ENCODE peak calls at places on chromosomes 3 and 15, in ten cellular contexts. I is left ventricle myocardium inferior; P is RPMI8226; E is left ventricle myocardium superior; Z is HTR-8/SVneo; F is RCC 7860; O is activated T-cell treated with anti-CD3 and anti-CD28 coated beads, Interleukin-2, amount 50 U/mL, for 72 hours; M is GM23248; G is NCI-H774; V is Panc1. S is an unnamed sample.

GRCh38 chr3:167520656-167521360 is 47.0 kb upstream of the SERPINI2 start:
- DNase-seq in I (no peak), P (no peak), E (no peak), Z (no peak), F (no peak), O (no peak), M (no peak), G (no peak), V (no peak), S (no peak)

GRCh38 chr3:9503283-9503682 is 50.3 kb downstream of the LHFPL4 start:
- DNase-seq in I (peak; percentile 68), P (peak; percentile 75), E (peak; percentile 79), Z (peak; percentile 83), F (peak; percentile 25), O (peak; percentile 72), M (peak; percentile 55), G (peak; percentile 42), V (peak; percentile 62), S (peak; percentile 30)

GRCh38 chr3:116000315-116000714 is 377.0 kb downstream of the GAP43 start:
- DNase-seq in I (no peak), P (no peak), E (no peak), Z (no peak), F (peak; percentile 97), O (no peak), M (peak; percentile 97), G (no peak), V (peak; percentile 58), S (no peak)

GRCh38 chr3:65878831-65879230 is 159.9 kb downstream of the MAGI1 start:
- DNase-seq in I (no peak), P (no peak), E (no peak), Z (no peak), F (no peak), O (no peak), M (no peak), G (no peak), V (no peak), S (no peak)

GRCh38 chr15:34437687-34438086 is at the start of gene GOLGA8A:
- DNase-seq in I (peak; percentile 61), P (peak; percentile 86), E (peak; percentile 82), Z (peak; percentile 66), F (peak; percentile 72), O (peak; percentile 85), M (peak; percentile 85), G (peak; percentile 79), V (peak; percentile 70), S (peak; percentile 17)

GRCh38 chr3:71243230-71243629 is 340.3 kb downstream of the FOXP1 start:
- DNase-seq in I (no peak), P (no peak), E (no peak), Z (no peak), F (no peak), O (no peak), M (no peak), G (no peak), V (no peak), S (no peak)

GRCh38 chr3:129016366-129016724 is 15.2 kb downstream of the EFCC1 start:
- DNase-seq in I (no peak), P (peak; percentile 80), E (no peak), Z (no peak), F (no peak), O (peak; percentile 65), M (no peak), G (peak; percentile 83), V (no peak), S (no peak)

GRCh38 chr3:132563409-132564074 is 33.5 kb upstream of the ACKR4 start:
- DNase-seq in I (no peak), P (no peak), E (no peak), Z (no peak), F (no peak), O (no peak), M (no peak), G (no peak), V (no peak), S (no peak)

GRCh38 chr3:189921770-189922169 is 198.9 kb downstream of the P3H2 start:
- DNase-seq in I (no peak), P (no peak), E (no peak), Z (no peak), F (no peak), O (no peak), M (no peak), G (no peak), V (no peak), S (no peak)

GRCh38 chr3:143977326-143978262 is 6.0 kb downstream of the DIPK2A start:
- DNase-seq in I (no peak), P (peak; percentile 44), E (no peak), Z (no peak), F (no peak), O (no peak), M (peak; percentile 17), G (no peak), V (no peak), S (no peak)

GRCh38 chr3:36919439-36920160 is 25.3 kb downstream of the TRANK1 start:
- DNase-seq in I (no peak), P (no peak), E (no peak), Z (no peak), F (no peak), O (no peak), M (no peak), G (no peak), V (no peak), S (no peak)

GRCh38 chr3:54853573-54854404 is 74.1 kb downstream of the LRTM1 start:
- DNase-seq in I (peak; percentile 70), P (peak; percentile 61), E (peak; percentile 85), Z (peak; percentile 86), F (peak; percentile 18), O (peak; percentile 51), M (peak; percentile 84), G (peak; percentile 34), V (no peak), S (peak; percentile 4)

GRCh38 chr3:99686955-99687612 is 48.7 kb downstream of the COL8A1 start:
- DNase-seq in I (peak; percentile 40), P (peak; percentile 61), E (peak; percentile 65), Z (peak; percentile 50), F (peak; percentile 58), O (peak; percentile 54), M (peak; percentile 73), G (peak; percentile 3), V (peak; percentile 39), S (no peak)

GRCh38 chr15:83694030-83694429 is 40.1 kb downstream of the ADAMTSL3 start:
- DNase-seq in I (no peak), P (no peak), E (no peak), Z (no peak), F (peak; percentile 58), O (no peak), M (no peak), G (no peak), V (no peak), S (no peak)

GRCh38 chr3:129777806-129778205 is 115.7 kb downstream of the TMCC1 start:
- DNase-seq in I (no peak), P (no peak), E (no peak), Z (no peak), F (no peak), O (no peak), M (no peak), G (no peak), V (no peak), S (no peak)

GRCh38 chr3:141218204-141218603 is 13.4 kb upstream of the PXYLP1 start:
- DNase-seq in I (no peak), P (no peak), E (no peak), Z (no peak), F (no peak), O (no peak), M (no peak), G (no peak), V (no peak), S (no peak)

GRCh38 chr15:56208185-56208584 is 35.5 kb downstream of the RFX7 start:
- DNase-seq in I (no peak), P (no peak), E (no peak), Z (no peak), F (no peak), O (no peak), M (no peak), G (no peak), V (no peak), S (no peak)

GRCh38 chr3:139520028-139520737 is 19.4 kb downstream of the RBP1 start:
- DNase-seq in I (no peak), P (no peak), E (peak; percentile 39), Z (no peak), F (no peak), O (no peak), M (no peak), G (no peak), V (no peak), S (no peak)

GRCh38 chr3:57999423-58000115 is 8.7 kb upstream of the FLNB start:
- DNase-seq in I (no peak), P (no peak), E (no peak), Z (no peak), F (no peak), O (no peak), M (no peak), G (no peak), V (no peak), S (no peak)

GRCh38 chr3:69787436-69788168 is 48.3 kb downstream of the MITF start:
- DNase-seq in I (no peak), P (peak; percentile 17), E (no peak), Z (peak; percentile 37), F (peak; percentile 77), O (no peak), M (peak; percentile 75), G (no peak), V (no peak), S (no peak)

GRCh38 chr3:154427685-154428291 is 2.2 kb downstream of the GPR149 start:
- DNase-seq in I (no peak), P (no peak), E (peak; percentile 5), Z (no peak), F (no peak), O (no peak), M (no peak), G (peak; percentile 36), V (no peak), S (no peak)

GRCh38 chr3:42731476-42732195 is 29.0 kb upstream of the HHATL start:
- DNase-seq in I (no peak), P (no peak), E (no peak), Z (no peak), F (no peak), O (no peak), M (no peak), G (no peak), V (no peak), S (no peak)

GRCh38 chr3:43921056-43921455 is 230.3 kb downstream of the ABHD5 start:
- DNase-seq in I (no peak), P (no peak), E (no peak), Z (no peak), F (no peak), O (no peak), M (no peak), G (no peak), V (no peak), S (no peak)

GRCh38 chr3:188350956-188351355 is 197.0 kb downstream of the LPP start:
- DNase-seq in I (no peak), P (no peak), E (no peak), Z (no peak), F (no peak), O (no peak), M (no peak), G (no peak), V (no peak), S (no peak)

GRCh38 chr15:100842756-100843730 is 36.6 kb upstream of the ALDH1A3 start:
- DNase-seq in I (no peak), P (no peak), E (no peak), Z (no peak), F (no peak), O (no peak), M (peak; percentile 32), G (no peak), V (no peak), S (peak; percentile 3)

GRCh38 chr3:23455084-23455483 is 252.0 kb downstream of the UBE2E2 start:
- DNase-seq in I (no peak), P (no peak), E (no peak), Z (peak; percentile 12), F (no peak), O (no peak), M (peak; percentile 86), G (no peak), V (no peak), S (no peak)

GRCh38 chr3:41679412-41679811 is 282.5 kb downstream of the ULK4 start:
- DNase-seq in I (no peak), P (no peak), E (no peak), Z (no peak), F (no peak), O (no peak), M (peak; percentile 9), G (no peak), V (no peak), S (no peak)

GRCh38 chr15:51759557-51760070 is 8.2 kb downstream of the TMOD2 start:
- DNase-seq in I (peak; percentile 50), P (no peak), E (peak; percentile 61), Z (peak; percentile 36), F (no peak), O (peak; percentile 20), M (peak; percentile 95), G (no peak), V (no peak), S (no peak)

S was measured in pulmonary artery endothelial cell.